ENCODE peak calls at places on chromosomes 4 and X, in seven cellular contexts. E is upper lobe of left lung, T is heart left ventricle, C is GM23338, J is adrenal gland, N is transverse colon, G is psoas muscle. D is an unnamed sample. For H3K4me1, the result is how much of the 10 kb centered on the place peaks cover.

GRCh38 chr4:151851354-151851753 is 90.5 kb upstream of the GATB start:
- DNase-seq in E (no peak), T (no peak), C (no peak), J (no peak), N (no peak), G (no peak), D (no peak)

GRCh38 chr4:73922766-73923630 is 53.8 kb downstream of the CXCL1 start:
- DNase-seq in E (no peak), T (no peak), C (no peak), J (no peak), N (no peak), G (no peak), D (no peak)

GRCh38 chr4:123064390-123064789 is 142.0 kb upstream of the NUDT6 start:
- DNase-seq in E (no peak), T (no peak), C (no peak), J (no peak), N (no peak), G (no peak), D (no peak)

GRCh38 chrX:143781103-143781502 is 60.6 kb upstream of the SPANXN2 start:
- DNase-seq in E (no peak), T (no peak), C (no peak), J (no peak), N (no peak), G (no peak), D (no peak)

GRCh38 chrX:127187095-127187494 is 367.6 kb downstream of the PRR32 start:
- DNase-seq in E (no peak), T (no peak), C (no peak), J (no peak), N (no peak), G (no peak), D (no peak)

GRCh38 chrX:131393426-131393825 is 104.3 kb upstream of the IGSF1 start:
- DNase-seq in E (no peak), T (no peak), C (no peak), J (no peak), N (no peak), G (no peak), D (no peak)

GRCh38 chr4:92064574-92064973 is 239.2 kb upstream of the GRID2 start:
- DNase-seq in E (no peak), T (no peak), C (no peak), J (no peak), N (no peak), G (no peak), D (no peak)

GRCh38 chr4:109754093-109754857 is 24.4 kb upstream of the PLA2G12A start:
- DNase-seq in E (no peak), T (no peak), C (no peak), J (no peak), N (no peak), G (no peak), D (no peak)

GRCh38 chr4:152620915-152621314 is 58.9 kb downstream of the TMEM154 start:
- DNase-seq in E (no peak), T (no peak), C (no peak), J (no peak), N (no peak), G (no peak), D (no peak)

GRCh38 chr4:67721317-67721769 is 20.4 kb upstream of the UBA6 start:
- DNase-seq in E (no peak), T (no peak), C (no peak), J (no peak), N (no peak), G (no peak), D (no peak)

GRCh38 chr4:99058228-99058627 is 30.4 kb downstream of the ADH5 start:
- DNase-seq in E (no peak), T (no peak), C (no peak), J (no peak), N (no peak), G (no peak), D (no peak)

GRCh38 chr4:174211611-174212044 is 71.8 kb downstream of the FBXO8 start:
- DNase-seq in E (no peak), T (no peak), C (no peak), J (no peak), N (no peak), G (no peak), D (no peak)

GRCh38 chr4:57854748-57855147 is 744.6 kb upstream of the IGFBP7 start:
- DNase-seq in E (no peak), T (no peak), C (no peak), J (no peak), N (no peak), G (no peak), D (no peak)

GRCh38 chrX:145861818-145862217 is 44.2 kb downstream of the SLITRK2 start:
- DNase-seq in E (no peak), T (no peak), C (no peak), J (no peak), N (no peak), G (no peak), D (no peak)

GRCh38 chrX:151878574-151878973 is 34.1 kb upstream of the MAGEA4 start:
- DNase-seq in E (no peak), T (no peak), C (no peak), J (no peak), N (no peak), G (no peak), D (no peak)

GRCh38 chr4:38856524-38857337 is at the start of gene TLR6:
- DNase-seq in E (no peak), T (no peak), C (peak), J (peak), N (peak), G (no peak), D (no peak)

GRCh38 chr4:56129431-56129861 is 180.7 kb downstream of the CEP135 start:
- DNase-seq in E (peak), T (no peak), C (peak), J (no peak), N (peak), G (no peak), D (no peak)

GRCh38 chr4:41133619-41134018 is 80.7 kb downstream of the APBB2 start:
- DNase-seq in E (no peak), T (no peak), C (peak), J (no peak), N (no peak), G (no peak), D (no peak)
- H3K4me3 ChIP-seq in E (no peak), T (no peak), C (peak), J (no peak), N (no peak), G (no peak), D (no peak)

DNA sequence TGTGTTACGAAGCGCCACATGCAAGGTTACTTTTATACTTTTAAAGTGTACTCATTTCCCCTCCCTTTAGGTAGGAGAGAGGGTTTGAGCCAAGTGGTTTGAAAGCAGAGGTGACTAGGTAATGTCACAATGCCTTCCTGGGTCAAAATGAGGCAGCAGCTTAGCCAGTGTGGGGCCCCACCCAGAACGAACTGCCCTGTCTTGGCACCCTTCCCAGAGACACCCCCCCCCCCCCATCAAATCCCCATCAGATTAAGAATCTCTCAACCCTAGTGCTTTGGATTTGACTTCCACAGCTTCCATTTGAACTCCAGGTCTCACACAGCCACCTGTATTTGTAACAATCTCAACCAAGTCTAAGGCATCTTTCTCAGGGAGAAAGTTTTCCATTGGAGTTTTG is 31.1 kb downstream of the BCOR start:
- DNase-seq in E (no peak), T (no peak), C (no peak), J (no peak), N (no peak), G (no peak), D (no peak)
- H3K4me1 ChIP-seq in E (under half), T (under half), C (under half), J (under half), N (under half), G (under half), D (under half)

DNA sequence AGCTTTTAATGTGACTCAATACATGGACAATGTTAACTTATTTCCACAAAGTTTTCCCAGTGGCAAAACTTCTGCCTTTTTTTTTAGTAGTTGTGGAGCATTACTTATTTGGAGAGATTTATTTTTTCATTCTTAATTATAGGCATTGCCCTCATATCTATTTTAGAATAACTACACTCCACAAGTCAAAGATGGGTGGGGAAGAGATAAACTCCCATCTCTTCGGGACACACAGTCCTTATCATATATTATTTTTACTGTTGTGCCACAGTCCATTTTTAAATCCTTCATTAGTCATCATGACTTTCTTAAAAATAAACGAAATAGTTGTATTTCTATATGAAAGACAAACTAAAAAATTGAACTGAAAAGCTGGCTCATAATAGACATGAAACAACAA is 1.2 kb downstream of the DMD start:
- DNase-seq in E (no peak), T (no peak), C (no peak), J (no peak), N (no peak), G (no peak), D (no peak)
- H3K4me3 ChIP-seq in E (no peak), T (peak), C (no peak), J (peak), N (peak), G (peak), D (peak)

DNA sequence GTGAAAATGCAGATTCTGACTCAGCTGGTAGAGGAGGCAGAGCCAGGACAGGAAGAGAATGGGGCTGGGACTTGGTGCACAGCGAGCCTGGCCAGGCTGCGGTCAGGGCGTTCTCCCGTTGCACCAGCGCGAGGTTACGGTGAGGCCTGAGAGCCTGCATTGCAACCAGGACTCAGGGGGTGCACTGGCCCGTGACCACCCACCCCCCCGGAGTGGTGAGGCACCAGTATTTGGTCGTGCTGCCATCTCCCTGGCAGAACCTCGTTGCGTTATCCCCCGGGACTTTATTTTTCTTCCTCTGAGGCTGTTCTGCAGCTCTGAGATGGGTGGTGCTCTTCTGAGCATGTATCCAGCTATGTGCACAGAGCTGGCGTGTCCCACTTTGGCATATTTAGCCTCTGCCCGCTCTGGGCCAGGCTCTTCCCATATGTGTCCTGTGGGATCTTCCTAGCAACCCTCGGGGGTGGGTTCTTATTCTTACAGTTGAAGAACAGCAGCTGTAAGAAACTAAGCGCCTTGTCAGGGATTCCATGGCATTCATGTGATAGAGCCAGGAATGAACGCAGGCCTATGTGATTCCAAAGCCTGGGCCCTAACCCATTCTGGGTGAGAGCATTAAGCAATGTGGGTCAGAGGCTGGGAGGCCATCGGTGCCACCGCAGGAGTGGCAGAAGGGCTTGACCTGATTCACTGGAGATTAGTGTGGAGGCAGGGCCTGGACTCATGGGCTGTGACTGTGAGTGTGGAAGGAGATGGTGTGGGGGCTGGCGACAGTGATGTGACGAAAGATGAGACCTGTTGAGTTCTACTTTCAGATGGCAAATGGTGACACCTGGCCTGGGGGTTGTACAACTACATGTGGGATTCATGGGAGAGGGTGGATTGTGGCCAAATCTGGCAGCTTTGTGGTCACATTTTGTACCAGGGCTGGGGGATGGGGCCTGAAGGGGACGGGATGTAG is 3.1 kb downstream of the TADA2B start:
- DNase-seq in E (peak), T (no peak), C (no peak), J (no peak), N (no peak), G (no peak), D (no peak)
- H3K4me1 ChIP-seq in E (under half), T (under half), C (under half), J (half or more), N (under half), G (half or more), D (under half)

D was measured in right cardiac atrium.